ENCODE peak calls at places on chromosomes 2 and 18, in four cellular contexts. One of them, this sample, is unnamed.

GRCh38 chr18:58135170-58135569 is 91.1 kb downstream of the NEDD4L start:
- DNase-seq in K562: no peak
- DNase-seq in uterus: no peak
- DNase-seq in HCT116: no peak
- DNase-seq in this sample: no peak

GRCh38 chr2:28663359-28663758 is 88.3 kb upstream of the PPP1CB start:
- DNase-seq in K562: no peak
- DNase-seq in uterus: no peak
- DNase-seq in HCT116: no peak
- DNase-seq in this sample: no peak

GRCh38 chr2:230042195-230042594 is 26.5 kb downstream of the SLC16A14 start:
- DNase-seq in K562: no peak
- DNase-seq in uterus: no peak
- DNase-seq in HCT116: no peak
- DNase-seq in this sample: no peak

GRCh38 chr2:34340307-34340706 is 741.2 kb upstream of the FAM98A start:
- DNase-seq in K562: no peak
- DNase-seq in uterus: no peak
- DNase-seq in HCT116: no peak
- DNase-seq in this sample: no peak

GRCh38 chr2:207871911-207872310 is 102.2 kb upstream of the FZD5 start:
- DNase-seq in K562: no peak
- DNase-seq in uterus: no peak
- DNase-seq in HCT116: no peak
- DNase-seq in this sample: no peak

GRCh38 chr2:191150451-191151314 is at the start of gene STAT4:
- DNase-seq in K562: no peak
- DNase-seq in uterus: peak
- DNase-seq in HCT116: peak
- DNase-seq in this sample: peak

GRCh38 chr2:164430166-164430783 is 191.0 kb downstream of the GRB14 start:
- DNase-seq in K562: no peak
- DNase-seq in uterus: no peak
- DNase-seq in HCT116: peak
- DNase-seq in this sample: no peak

GRCh38 chr2:205712508-205712907 is 30.2 kb downstream of the NRP2 start:
- DNase-seq in K562: no peak
- DNase-seq in uterus: no peak
- DNase-seq in HCT116: no peak
- DNase-seq in this sample: no peak

GRCh38 chr2:177295479-177295878 is 31.0 kb upstream of the NFE2L2 start:
- DNase-seq in K562: no peak
- DNase-seq in uterus: no peak
- DNase-seq in HCT116: no peak
- DNase-seq in this sample: no peak

GRCh38 chr2:120369250-120369649 is 23.3 kb downstream of the INHBB start:
- DNase-seq in K562: no peak
- DNase-seq in uterus: no peak
- DNase-seq in HCT116: no peak
- DNase-seq in this sample: no peak

GRCh38 chr2:197107291-197108269 is 181.1 kb upstream of the PGAP1 start:
- DNase-seq in K562: no peak
- DNase-seq in uterus: peak
- DNase-seq in HCT116: no peak
- DNase-seq in this sample: no peak

GRCh38 chr2:158255257-158255656 is 153.6 kb downstream of the UPP2 start:
- DNase-seq in K562: no peak
- DNase-seq in uterus: no peak
- DNase-seq in HCT116: no peak
- DNase-seq in this sample: no peak

GRCh38 chr2:9201185-9201891 is 5.3 kb upstream of the ASAP2 start:
- DNase-seq in K562: peak
- DNase-seq in uterus: no peak
- DNase-seq in HCT116: no peak
- DNase-seq in this sample: no peak

GRCh38 chr2:18834341-18834740 is 245.0 kb upstream of the NT5C1B start:
- DNase-seq in K562: no peak
- DNase-seq in uterus: no peak
- DNase-seq in HCT116: no peak
- DNase-seq in this sample: no peak

GRCh38 chr18:54254265-54254758 is 15.0 kb upstream of the POLI start:
- DNase-seq in K562: no peak
- DNase-seq in uterus: no peak
- DNase-seq in HCT116: peak
- DNase-seq in this sample: no peak

GRCh38 chr18:13440277-13441248 is 222.0 kb downstream of the LDLRAD4 start:
- DNase-seq in K562: no peak
- DNase-seq in uterus: no peak
- DNase-seq in HCT116: no peak
- DNase-seq in this sample: no peak

GRCh38 chr18:31161757-31162418 is 768 bp downstream of the DSC1 start:
- DNase-seq in K562: no peak
- DNase-seq in uterus: no peak
- DNase-seq in HCT116: no peak
- DNase-seq in this sample: no peak

GRCh38 chr2:173858297-173858731 is 106.9 kb downstream of the SP3 start:
- DNase-seq in K562: no peak
- DNase-seq in uterus: no peak
- DNase-seq in HCT116: no peak
- DNase-seq in this sample: no peak

GRCh38 chr18:57428221-57429150 is 6.7 kb upstream of the ONECUT2 start:
- DNase-seq in K562: no peak
- DNase-seq in uterus: no peak
- DNase-seq in HCT116: no peak
- DNase-seq in this sample: no peak

GRCh38 chr2:225600444-225600843 is 200.9 kb downstream of the NYAP2 start:
- DNase-seq in K562: no peak
- DNase-seq in uterus: no peak
- DNase-seq in HCT116: no peak
- DNase-seq in this sample: no peak

GRCh38 chr2:111642576-111643327 is 241.2 kb downstream of the ANAPC1 start:
- DNase-seq in K562: peak
- DNase-seq in uterus: no peak
- DNase-seq in HCT116: no peak
- DNase-seq in this sample: no peak

GRCh38 chr18:4510709-4511108 is 55.6 kb upstream of the DLGAP1 start:
- DNase-seq in K562: no peak
- DNase-seq in uterus: no peak
- DNase-seq in HCT116: no peak
- DNase-seq in this sample: no peak

GRCh38 chr2:152200562-152201465 is 25.3 kb upstream of the STAM2 start:
- DNase-seq in K562: peak
- DNase-seq in uterus: peak
- DNase-seq in HCT116: peak
- DNase-seq in this sample: peak

GRCh38 chr2:223956267-223956666 is 996 bp upstream of the MRPL44 start:
- DNase-seq in K562: no peak
- DNase-seq in uterus: no peak
- DNase-seq in HCT116: no peak
- DNase-seq in this sample: no peak

GRCh38 chr2:223954401-223954800 is 2.9 kb upstream of the MRPL44 start:
- DNase-seq in K562: no peak
- DNase-seq in uterus: no peak
- DNase-seq in HCT116: no peak
- DNase-seq in this sample: no peak

GRCh38 chr2:223957092-223957851 is at the start of gene MRPL44:
- DNase-seq in K562: peak
- DNase-seq in uterus: peak
- DNase-seq in HCT116: peak
- DNase-seq in this sample: peak

GRCh38 chr2:223959688-223960087 is 2.4 kb downstream of the MRPL44 start:
- DNase-seq in K562: no peak
- DNase-seq in uterus: no peak
- DNase-seq in HCT116: no peak
- DNase-seq in this sample: peak
- H3K4me3 ChIP-seq in K562: no peak
- H3K4me3 ChIP-seq in uterus: no peak
- H3K4me3 ChIP-seq in HCT116: no peak
- H3K4me3 ChIP-seq in this sample: no peak

DNA sequence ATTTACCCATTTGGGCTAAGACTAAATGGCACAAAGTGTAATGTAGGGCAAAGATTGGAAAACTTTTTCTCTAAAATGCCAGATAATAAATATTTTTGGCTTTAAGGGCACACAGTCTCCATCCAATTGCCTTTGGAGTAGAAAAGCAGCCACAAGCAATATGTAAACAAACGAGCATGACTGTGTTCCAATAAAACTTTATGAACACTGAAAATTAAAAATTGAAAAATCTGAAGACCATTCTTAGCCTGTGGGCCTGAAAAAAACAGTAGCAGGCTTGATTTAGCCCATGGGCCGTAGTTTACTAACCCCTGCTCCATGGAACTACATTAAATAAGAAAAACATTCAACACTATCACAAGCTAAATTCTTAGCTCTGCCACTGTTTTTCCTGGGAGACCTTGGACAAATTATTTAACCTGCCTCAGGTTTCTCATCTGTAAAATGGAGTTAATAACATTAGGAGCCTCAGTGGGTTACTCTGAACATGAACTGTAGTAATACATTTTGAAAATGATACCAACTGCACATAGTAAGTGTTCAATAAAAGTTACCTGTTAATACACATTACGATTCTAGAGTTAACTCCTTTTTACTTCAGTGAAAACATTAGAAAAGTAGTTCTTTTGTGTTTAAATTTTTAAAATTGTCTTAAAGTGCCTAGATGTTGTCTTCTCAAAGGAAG is 1.3 kb downstream of the IFIH1 start:
- DNase-seq in K562: no peak
- DNase-seq in uterus: no peak
- DNase-seq in HCT116: no peak
- DNase-seq in this sample: no peak
- H3K27ac ChIP-seq in K562: no peak
- H3K27ac ChIP-seq in uterus: peak
- H3K27ac ChIP-seq in HCT116: no peak
- H3K27ac ChIP-seq in this sample: peak

GRCh38 chr18:50878345-50879301 is at the start of gene ME2:
- DNase-seq in K562: peak
- DNase-seq in uterus: peak
- DNase-seq in HCT116: peak
- DNase-seq in this sample: peak
- TF ChIP-seq POLR2A in K562: peak
- TF ChIP-seq POLR2A in uterus: peak
- TF ChIP-seq POLR2A in HCT116: peak
- TF ChIP-seq POLR2A in this sample: peak

DNA sequence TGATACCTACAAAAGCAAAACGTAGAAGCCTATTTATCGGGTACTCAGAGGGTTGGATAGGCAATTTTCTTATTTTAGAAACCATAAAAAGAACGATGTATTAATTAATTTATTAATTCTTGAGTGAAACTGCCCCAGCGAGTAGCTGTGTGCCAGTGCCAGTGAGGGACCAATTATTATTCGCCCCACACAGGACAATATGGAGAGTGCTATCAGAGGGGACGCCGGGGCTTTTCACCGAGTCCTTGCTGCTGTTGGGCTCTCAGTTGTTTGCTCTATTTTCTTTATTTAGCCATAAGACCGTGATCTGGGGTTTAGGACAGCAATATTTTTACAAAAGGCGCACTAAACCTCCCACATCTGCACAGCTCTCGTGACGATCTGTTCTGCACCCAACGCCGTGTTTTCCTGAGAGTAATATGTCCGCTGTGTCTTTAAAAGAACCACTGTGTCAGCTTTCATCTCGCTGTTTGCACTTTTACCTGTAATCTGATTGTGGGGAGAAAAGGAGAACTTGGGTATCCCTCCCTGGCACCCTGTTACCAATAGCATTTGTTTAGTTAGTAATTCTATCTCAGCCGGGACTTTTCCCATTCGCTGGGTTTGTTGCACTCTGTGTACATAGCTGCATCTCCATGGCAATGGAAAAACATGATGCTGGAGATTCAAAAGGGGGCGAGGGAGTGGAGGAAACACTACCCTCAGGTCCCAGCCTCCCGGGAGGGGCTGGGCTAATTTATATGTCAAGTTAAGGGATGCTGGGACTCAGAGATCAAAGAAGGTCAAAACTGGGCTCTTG is 30.1 kb upstream of the ZNF516 start:
- DNase-seq in K562: no peak
- DNase-seq in uterus: peak
- DNase-seq in HCT116: no peak
- DNase-seq in this sample: no peak
- H3K4me3 ChIP-seq in K562: no peak
- H3K4me3 ChIP-seq in uterus: peak
- H3K4me3 ChIP-seq in HCT116: peak
- H3K4me3 ChIP-seq in this sample: peak

GRCh38 chr2:74043345-74044329 is 58.9 kb downstream of the TET3 start:
- DNase-seq in K562: peak
- DNase-seq in uterus: no peak
- DNase-seq in HCT116: no peak
- DNase-seq in this sample: no peak
- H3K27ac ChIP-seq in K562: peak
- H3K27ac ChIP-seq in uterus: no peak
- H3K27ac ChIP-seq in HCT116: no peak
- H3K27ac ChIP-seq in this sample: peak

GRCh38 chr2:160615706-160616105 is 122.1 kb upstream of the RBMS1 start:
- DNase-seq in K562: no peak
- DNase-seq in uterus: no peak
- DNase-seq in HCT116: no peak
- DNase-seq in this sample: no peak

GRCh38 chr2:160613466-160614153 is 120.0 kb upstream of the RBMS1 start:
- DNase-seq in K562: no peak
- DNase-seq in uterus: no peak
- DNase-seq in HCT116: no peak
- DNase-seq in this sample: no peak

GRCh38 chr2:160609346-160609745 is 115.7 kb upstream of the RBMS1 start:
- DNase-seq in K562: no peak
- DNase-seq in uterus: no peak
- DNase-seq in HCT116: no peak
- DNase-seq in this sample: no peak

GRCh38 chr2:160614391-160614790 is 120.8 kb upstream of the RBMS1 start:
- DNase-seq in K562: no peak
- DNase-seq in uterus: no peak
- DNase-seq in HCT116: no peak
- DNase-seq in this sample: no peak

DNA sequence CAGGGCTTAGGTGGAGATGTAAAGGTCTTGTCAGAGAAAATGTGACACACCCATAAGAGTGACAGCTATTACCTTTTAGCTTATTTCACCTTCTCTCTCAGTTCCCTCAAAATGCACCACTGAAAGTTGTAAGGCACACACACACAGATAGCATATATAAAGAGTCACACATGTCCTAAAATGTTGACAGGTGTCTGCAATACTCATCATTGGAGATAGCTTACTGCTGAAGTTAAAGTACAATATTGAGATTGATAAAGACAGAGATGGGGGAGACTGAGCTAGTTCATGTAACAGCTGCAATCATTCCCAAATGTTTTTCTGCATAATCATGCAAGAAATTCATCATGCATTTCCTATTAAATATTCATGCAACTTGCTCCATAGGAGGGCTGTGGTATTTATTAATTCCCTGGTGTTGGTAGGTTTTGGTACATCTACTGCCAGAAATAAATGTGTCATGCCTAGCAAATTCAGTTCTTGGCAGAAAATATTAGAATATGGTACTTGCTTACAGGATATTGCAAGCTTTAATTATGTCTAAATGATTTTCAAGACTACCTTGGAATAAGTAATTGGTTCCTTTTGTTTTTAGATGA is 118.8 kb upstream of the RBMS1 start:
- DNase-seq in K562: no peak
- DNase-seq in uterus: no peak
- DNase-seq in HCT116: no peak
- DNase-seq in this sample: no peak
- TF ChIP-seq POLR2A in K562: no peak
- TF ChIP-seq POLR2A in uterus: no peak
- TF ChIP-seq POLR2A in HCT116: no peak
- TF ChIP-seq POLR2A in this sample: no peak

GRCh38 chr2:221844966-221845365 is 272.9 kb upstream of the EPHA4 start:
- DNase-seq in K562: no peak
- DNase-seq in uterus: no peak
- DNase-seq in HCT116: no peak
- DNase-seq in this sample: no peak
- H3K4me3 ChIP-seq in K562: no peak
- H3K4me3 ChIP-seq in uterus: no peak
- H3K4me3 ChIP-seq in HCT116: no peak
- H3K4me3 ChIP-seq in this sample: no peak